ENCODE peak calls at places on chromosomes 4 and X, in six cellular contexts. A, J, C, O, V and H are unnamed samples.

GRCh38 chrX:10187421-10187820 is 30.6 kb downstream of the CLCN4 start:
- DNase-seq in J (no peak), O (no peak), V (no peak), A (no peak), C (no peak), H (no peak)

GRCh38 chrX:102950908-102951866 is 14.1 kb downstream of the RAB40AL start:
- DNase-seq in O (peak), V (no peak), C (peak), A (peak), J (no peak), H (peak)

GRCh38 chr4:182804131-182804530 is 113.1 kb downstream of the DCTD start:
- DNase-seq in V (no peak), O (no peak), C (no peak), A (no peak), J (no peak), H (no peak)

GRCh38 chr4:8346838-8347605 is 77.5 kb downstream of the HTRA3 start:
- DNase-seq in V (no peak), C (no peak), J (no peak), O (no peak), A (no peak), H (no peak)

GRCh38 chr4:67556426-67556825 is 2.1 kb upstream of the STAP1 start:
- DNase-seq in A (no peak), J (no peak), O (no peak), C (peak), V (no peak), H (peak)

GRCh38 chrX:52015794-52016193 is 53.2 kb downstream of the MAGED4B start:
- DNase-seq in O (no peak), C (no peak), J (no peak), V (no peak), A (no peak), H (no peak)

GRCh38 chrX:136742721-136743379 is 37.9 kb downstream of the ARHGEF6 start:
- DNase-seq in C (no peak), A (no peak), J (no peak), V (no peak), O (no peak), H (no peak)

GRCh38 chr4:103091601-103092223 is 7.9 kb downstream of the BDH2 start:
- DNase-seq in O (peak), C (peak), J (no peak), V (no peak), A (peak), H (peak)

GRCh38 chrX:2967998-2968909 is 38.1 kb upstream of the ARSH start:
- DNase-seq in A (peak), C (peak), V (no peak), J (peak), O (no peak), H (peak)

GRCh38 chrX:134006484-134007161 is 21.2 kb upstream of the GPC3 start:
- DNase-seq in A (no peak), V (no peak), J (no peak), C (no peak), O (no peak), H (no peak)

GRCh38 chrX:47172971-47173792 is 20.4 kb upstream of the UBA1 start:
- DNase-seq in C (no peak), J (no peak), A (no peak), O (no peak), V (no peak), H (no peak)

GRCh38 chr4:106286611-106287010 is 29.4 kb downstream of the TBCK start:
- DNase-seq in A (no peak), O (no peak), C (no peak), J (no peak), V (no peak), H (no peak)

GRCh38 chr4:110128092-110128989 is 70.1 kb downstream of the ELOVL6 start:
- DNase-seq in O (peak), J (no peak), V (no peak), A (no peak), C (no peak), H (no peak)

GRCh38 chr4:124710253-124710849 is 2.2 kb downstream of the ANKRD50 start:
- DNase-seq in J (no peak), C (peak), O (no peak), V (no peak), A (peak), H (no peak)

GRCh38 chr4:154292589-154292988 is 199.0 kb downstream of the DCHS2 start:
- DNase-seq in C (no peak), O (no peak), J (no peak), A (no peak), V (no peak), H (no peak)
- TF ChIP-seq CTCF in C (no peak), O (no peak), J (no peak), A (no peak), V (no peak), H (no peak)

DNA sequence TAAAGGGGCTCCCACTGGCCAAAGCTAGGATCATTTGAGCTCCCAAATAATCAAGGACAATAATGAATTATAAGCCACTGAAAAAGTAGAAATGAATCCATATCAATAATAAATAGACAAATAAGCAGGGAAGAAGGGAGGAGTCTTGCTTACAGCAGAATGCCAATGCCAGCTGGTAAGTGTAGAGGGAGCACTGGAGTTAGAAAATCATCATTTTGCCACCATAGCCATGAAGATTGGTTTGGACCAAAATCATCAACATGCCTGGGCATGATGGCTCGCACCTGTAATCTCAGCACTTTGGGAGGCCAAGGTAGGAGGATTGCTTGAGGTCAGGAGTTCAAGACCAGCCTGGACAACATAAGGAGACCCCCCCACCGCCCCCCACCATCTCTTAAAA is 20.4 kb upstream of the SH3KBP1 start:
- DNase-seq in O (no peak), V (no peak), C (no peak), A (no peak), J (no peak), H (no peak)
- TF ChIP-seq CTCF in O (no peak), V (no peak), C (peak), A (no peak), J (no peak), H (peak)

GRCh38 chr4:26458104-26458503 is 32.2 kb downstream of the CCKAR start:
- DNase-seq in V (peak), C (no peak), O (no peak), A (peak), J (no peak), H (no peak)

GRCh38 chr4:26457412-26457811 is 32.9 kb downstream of the CCKAR start:
- DNase-seq in A (no peak), J (no peak), C (no peak), V (no peak), O (no peak), H (no peak)

GRCh38 chr4:26455571-26455970 is 34.7 kb downstream of the CCKAR start:
- DNase-seq in V (no peak), O (no peak), A (no peak), C (no peak), J (no peak), H (no peak)

GRCh38 chr4:26459756-26460530 is 30.3 kb downstream of the CCKAR start:
- DNase-seq in J (no peak), A (no peak), C (no peak), V (peak), O (no peak), H (peak)

DNA sequence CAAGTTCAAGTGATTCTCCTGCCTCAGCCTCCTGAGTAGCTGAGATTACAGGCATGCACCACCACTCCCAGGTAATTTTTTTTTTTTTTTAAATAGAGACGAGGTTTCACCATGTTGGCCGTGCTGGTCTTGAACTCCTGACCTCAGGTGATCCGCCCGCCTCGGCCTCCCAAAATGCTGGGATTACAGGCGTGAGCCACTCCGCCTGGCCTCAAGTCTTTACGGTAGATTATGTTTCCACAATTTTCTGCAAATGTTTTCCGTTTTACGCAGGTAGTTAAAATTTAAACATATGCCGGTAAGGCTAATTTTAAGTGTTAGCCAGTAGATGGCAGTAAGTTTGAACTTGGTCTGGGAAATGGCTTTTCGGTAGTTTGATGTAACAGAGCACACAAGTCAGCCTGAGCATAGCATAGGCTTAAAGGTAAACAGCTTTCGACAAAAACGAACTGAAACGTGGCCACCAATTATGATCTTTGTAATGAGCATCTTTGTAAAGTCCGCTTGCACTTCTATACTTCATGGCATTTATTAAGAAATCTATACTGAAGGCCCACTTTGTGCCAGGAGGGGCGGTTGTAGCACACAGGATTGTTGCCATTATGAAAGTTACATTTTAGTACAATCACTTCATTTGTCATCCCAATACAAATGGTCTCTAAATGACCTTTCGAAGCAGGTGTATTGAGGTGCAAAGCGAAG is 31.1 kb downstream of the CCKAR start:
- DNase-seq in J (no peak), A (peak), C (peak), V (peak), O (no peak), H (peak)
- TF ChIP-seq CTCF in J (peak), A (peak), C (peak), V (peak), O (no peak), H (peak)

DNA sequence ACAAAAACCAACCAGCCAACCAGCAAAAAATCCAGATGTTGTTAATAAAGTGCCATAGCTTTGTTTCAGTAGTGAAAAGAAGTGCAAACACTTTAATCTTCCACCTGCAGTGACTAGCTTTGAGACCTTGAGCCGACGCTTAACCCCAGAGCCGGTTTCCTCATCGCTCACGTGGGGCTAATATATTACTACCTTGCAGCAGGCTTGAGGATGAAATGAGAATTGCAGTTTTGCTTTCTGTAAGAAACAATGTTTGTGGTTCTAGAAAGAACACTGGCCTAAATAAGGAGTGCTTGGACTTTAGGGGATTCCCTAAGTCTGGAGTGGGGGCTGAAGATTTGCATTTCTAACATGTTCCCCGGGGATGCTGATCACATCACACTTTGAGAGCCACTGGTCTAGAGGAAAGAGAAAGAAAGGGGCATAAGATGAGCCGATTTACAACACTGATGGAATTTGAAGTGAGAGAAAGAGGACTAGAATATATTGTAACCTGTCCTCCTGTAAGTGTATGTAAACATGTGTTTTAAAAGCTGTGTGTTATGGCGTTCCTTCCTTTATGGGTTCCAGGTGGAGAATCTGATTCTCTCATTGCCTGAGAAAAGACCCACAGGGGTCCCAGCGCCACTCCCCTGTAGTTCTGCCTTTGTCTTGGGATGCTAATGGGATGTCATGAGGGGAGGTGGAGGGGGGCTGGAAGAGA is 1.4 kb downstream of the FGF2 start:
- DNase-seq in J (peak), C (peak), O (peak), V (no peak), A (peak), H (peak)
- TF ChIP-seq CTCF in J (no peak), C (peak), O (no peak), V (peak), A (no peak), H (peak)